ENCODE peak calls at places on chromosomes 3 and 15, in seven cellular contexts. One of them, this sample, is unnamed.

GRCh38 chr15:60385620-60386552 is 11.9 kb downstream of the ANXA2 start:
- DNase-seq in stimulated activated CD4-positive, alpha-beta T cell treated with anti-CD3 and anti-CD28 coated beads, Interleukin-2, amount 100 ng/mL, for 48 hours: no peak
- DNase-seq in natural killer cell treated with Interleukin-12 subunit alpha and Interleukin-12 subunit beta and Interleukin-15 and Interleukin-18, amount 100 ng/mL, for 72 hours: no peak
- DNase-seq in iPS-NIHi11: no peak
- DNase-seq in pons: no peak
- DNase-seq in heart right ventricle: no peak
- DNase-seq in AG10803: peak
- DNase-seq in this sample: no peak

GRCh38 chr15:66586155-66586976 is 20.6 kb upstream of the LCTL start:
- DNase-seq in heart right ventricle: no peak
- DNase-seq in iPS-NIHi11: no peak
- DNase-seq in pons: no peak
- DNase-seq in AG10803: no peak
- DNase-seq in natural killer cell treated with Interleukin-12 subunit alpha and Interleukin-12 subunit beta and Interleukin-15 and Interleukin-18, amount 100 ng/mL, for 72 hours: no peak
- DNase-seq in stimulated activated CD4-positive, alpha-beta T cell treated with anti-CD3 and anti-CD28 coated beads, Interleukin-2, amount 100 ng/mL, for 48 hours: no peak
- DNase-seq in this sample: no peak

GRCh38 chr15:75554717-75555116 is 24.4 kb downstream of the PTPN9 start:
- DNase-seq in natural killer cell treated with Interleukin-12 subunit alpha and Interleukin-12 subunit beta and Interleukin-15 and Interleukin-18, amount 100 ng/mL, for 72 hours: no peak
- DNase-seq in iPS-NIHi11: no peak
- DNase-seq in pons: no peak
- DNase-seq in stimulated activated CD4-positive, alpha-beta T cell treated with anti-CD3 and anti-CD28 coated beads, Interleukin-2, amount 100 ng/mL, for 48 hours: no peak
- DNase-seq in AG10803: peak
- DNase-seq in heart right ventricle: no peak
- DNase-seq in this sample: no peak

GRCh38 chr3:63910873-63911272 is 1.3 kb downstream of the SCAANT1 start:
- DNase-seq in stimulated activated CD4-positive, alpha-beta T cell treated with anti-CD3 and anti-CD28 coated beads, Interleukin-2, amount 100 ng/mL, for 48 hours: no peak
- DNase-seq in iPS-NIHi11: no peak
- DNase-seq in AG10803: no peak
- DNase-seq in natural killer cell treated with Interleukin-12 subunit alpha and Interleukin-12 subunit beta and Interleukin-15 and Interleukin-18, amount 100 ng/mL, for 72 hours: no peak
- DNase-seq in heart right ventricle: no peak
- DNase-seq in pons: no peak
- DNase-seq in this sample: no peak

GRCh38 chr3:46396129-46396528 is 10.7 kb downstream of the CCR5AS start:
- DNase-seq in stimulated activated CD4-positive, alpha-beta T cell treated with anti-CD3 and anti-CD28 coated beads, Interleukin-2, amount 100 ng/mL, for 48 hours: no peak
- DNase-seq in AG10803: no peak
- DNase-seq in heart right ventricle: no peak
- DNase-seq in natural killer cell treated with Interleukin-12 subunit alpha and Interleukin-12 subunit beta and Interleukin-15 and Interleukin-18, amount 100 ng/mL, for 72 hours: peak
- DNase-seq in pons: no peak
- DNase-seq in iPS-NIHi11: no peak
- DNase-seq in this sample: no peak

GRCh38 chr15:56017920-56018319 is 24.5 kb upstream of the NEDD4 start:
- DNase-seq in iPS-NIHi11: peak
- DNase-seq in heart right ventricle: no peak
- DNase-seq in natural killer cell treated with Interleukin-12 subunit alpha and Interleukin-12 subunit beta and Interleukin-15 and Interleukin-18, amount 100 ng/mL, for 72 hours: no peak
- DNase-seq in pons: no peak
- DNase-seq in stimulated activated CD4-positive, alpha-beta T cell treated with anti-CD3 and anti-CD28 coated beads, Interleukin-2, amount 100 ng/mL, for 48 hours: no peak
- DNase-seq in AG10803: no peak
- DNase-seq in this sample: no peak

GRCh38 chr3:177528306-177529070 is 331.2 kb upstream of the TBL1XR1 start:
- DNase-seq in natural killer cell treated with Interleukin-12 subunit alpha and Interleukin-12 subunit beta and Interleukin-15 and Interleukin-18, amount 100 ng/mL, for 72 hours: no peak
- DNase-seq in pons: no peak
- DNase-seq in heart right ventricle: no peak
- DNase-seq in AG10803: peak
- DNase-seq in iPS-NIHi11: no peak
- DNase-seq in stimulated activated CD4-positive, alpha-beta T cell treated with anti-CD3 and anti-CD28 coated beads, Interleukin-2, amount 100 ng/mL, for 48 hours: no peak
- DNase-seq in this sample: no peak

GRCh38 chr3:108477511-108478147 is 32.8 kb downstream of the MYH15 start:
- DNase-seq in AG10803: peak
- DNase-seq in stimulated activated CD4-positive, alpha-beta T cell treated with anti-CD3 and anti-CD28 coated beads, Interleukin-2, amount 100 ng/mL, for 48 hours: peak
- DNase-seq in natural killer cell treated with Interleukin-12 subunit alpha and Interleukin-12 subunit beta and Interleukin-15 and Interleukin-18, amount 100 ng/mL, for 72 hours: peak
- DNase-seq in pons: peak
- DNase-seq in iPS-NIHi11: peak
- DNase-seq in heart right ventricle: peak
- DNase-seq in this sample: peak

GRCh38 chr3:105639131-105639530 is 229.7 kb downstream of the CBLB start:
- DNase-seq in AG10803: no peak
- DNase-seq in heart right ventricle: no peak
- DNase-seq in natural killer cell treated with Interleukin-12 subunit alpha and Interleukin-12 subunit beta and Interleukin-15 and Interleukin-18, amount 100 ng/mL, for 72 hours: no peak
- DNase-seq in stimulated activated CD4-positive, alpha-beta T cell treated with anti-CD3 and anti-CD28 coated beads, Interleukin-2, amount 100 ng/mL, for 48 hours: no peak
- DNase-seq in iPS-NIHi11: no peak
- DNase-seq in pons: no peak
- DNase-seq in this sample: no peak

This sample was measured in progenitor cell of endocrine pancreas.